ENCODE peak calls at places on chromosomes 3 and 15, in seven cellular contexts. One of them, this sample, is unnamed.

GRCh38 chr3:53081318-53081717 is 35.4 kb upstream of the SFMBT1 start:
- DNase-seq in astrocyte of the spinal cord: no peak
- DNase-seq in neural crest cell: no peak
- DNase-seq in glutamatergic neuron: no peak
- DNase-seq in vagina: no peak
- DNase-seq in transverse colon: no peak
- DNase-seq in A549: no peak
- DNase-seq in this sample: no peak

GRCh38 chr15:89129123-89129815 is 41.0 kb downstream of the ABHD2 start:
- DNase-seq in astrocyte of the spinal cord: no peak
- DNase-seq in neural crest cell: peak; percentile 9
- DNase-seq in glutamatergic neuron: peak; percentile 64
- DNase-seq in vagina: no peak
- DNase-seq in transverse colon: peak; percentile 66
- DNase-seq in A549: peak; percentile 63
- DNase-seq in this sample: no peak

GRCh38 chr3:50830451-50830850 is 155.7 kb downstream of the DOCK3 start:
- DNase-seq in astrocyte of the spinal cord: no peak
- DNase-seq in neural crest cell: no peak
- DNase-seq in glutamatergic neuron: no peak
- DNase-seq in vagina: no peak
- DNase-seq in transverse colon: no peak
- DNase-seq in A549: no peak
- DNase-seq in this sample: no peak

GRCh38 chr3:65385805-65386204 is 652.9 kb downstream of the MAGI1 start:
- DNase-seq in astrocyte of the spinal cord: no peak
- DNase-seq in neural crest cell: no peak
- DNase-seq in glutamatergic neuron: no peak
- DNase-seq in vagina: no peak
- DNase-seq in transverse colon: no peak
- DNase-seq in A549: no peak
- DNase-seq in this sample: no peak

GRCh38 chr3:12508316-12508715 is 24.0 kb downstream of the TSEN2 start:
- DNase-seq in astrocyte of the spinal cord: peak; percentile 98
- DNase-seq in neural crest cell: no peak
- DNase-seq in glutamatergic neuron: peak; percentile 32
- DNase-seq in vagina: peak; percentile 89
- DNase-seq in transverse colon: peak; percentile 20
- DNase-seq in A549: peak; percentile 16
- DNase-seq in this sample: peak; percentile 79

GRCh38 chr3:8872291-8872690 is 91.0 kb downstream of the RAD18 start:
- DNase-seq in astrocyte of the spinal cord: no peak
- DNase-seq in neural crest cell: no peak
- DNase-seq in glutamatergic neuron: no peak
- DNase-seq in vagina: no peak
- DNase-seq in transverse colon: no peak
- DNase-seq in A549: no peak
- DNase-seq in this sample: no peak

GRCh38 chr3:133633439-133633838 is 28.3 kb downstream of the TOPBP1 start:
- DNase-seq in astrocyte of the spinal cord: no peak
- DNase-seq in neural crest cell: no peak
- DNase-seq in glutamatergic neuron: no peak
- DNase-seq in vagina: no peak
- DNase-seq in transverse colon: no peak
- DNase-seq in A549: no peak
- DNase-seq in this sample: no peak

GRCh38 chr3:195150194-195151118 is 120.5 kb downstream of the XXYLT1 start:
- DNase-seq in astrocyte of the spinal cord: peak; percentile 82
- DNase-seq in neural crest cell: peak; percentile 3
- DNase-seq in glutamatergic neuron: no peak
- DNase-seq in vagina: no peak
- DNase-seq in transverse colon: peak; percentile 61
- DNase-seq in A549: no peak
- DNase-seq in this sample: no peak

GRCh38 chr3:50924638-50925037 is 249.9 kb downstream of the DOCK3 start:
- DNase-seq in astrocyte of the spinal cord: no peak
- DNase-seq in neural crest cell: no peak
- DNase-seq in glutamatergic neuron: no peak
- DNase-seq in vagina: no peak
- DNase-seq in transverse colon: no peak
- DNase-seq in A549: no peak
- DNase-seq in this sample: no peak

GRCh38 chr15:98903377-98904018 is 104.1 kb downstream of the PGPEP1L start:
- DNase-seq in astrocyte of the spinal cord: peak; percentile 85
- DNase-seq in neural crest cell: no peak
- DNase-seq in glutamatergic neuron: no peak
- DNase-seq in vagina: no peak
- DNase-seq in transverse colon: no peak
- DNase-seq in A549: peak; percentile 80
- DNase-seq in this sample: no peak

GRCh38 chr3:43620953-43621405 is 832 bp downstream of the ANO10 start:
- DNase-seq in astrocyte of the spinal cord: peak; percentile 42
- DNase-seq in neural crest cell: no peak
- DNase-seq in glutamatergic neuron: no peak
- DNase-seq in vagina: no peak
- DNase-seq in transverse colon: no peak
- DNase-seq in A549: no peak
- DNase-seq in this sample: no peak

GRCh38 chr15:71813723-71814470 is 3.5 kb downstream of the NR2E3 start:
- DNase-seq in astrocyte of the spinal cord: no peak
- DNase-seq in neural crest cell: no peak
- DNase-seq in glutamatergic neuron: no peak
- DNase-seq in vagina: no peak
- DNase-seq in transverse colon: no peak
- DNase-seq in A549: no peak
- DNase-seq in this sample: no peak

GRCh38 chr15:57216288-57216687 is 160.0 kb upstream of the CGNL1 start:
- DNase-seq in astrocyte of the spinal cord: peak; percentile 85
- DNase-seq in neural crest cell: no peak
- DNase-seq in glutamatergic neuron: no peak
- DNase-seq in vagina: no peak
- DNase-seq in transverse colon: no peak
- DNase-seq in A549: peak; percentile 25
- DNase-seq in this sample: no peak

GRCh38 chr3:52841981-52842340 is 7.1 kb upstream of the MUSTN1 start:
- DNase-seq in astrocyte of the spinal cord: no peak
- DNase-seq in neural crest cell: no peak
- DNase-seq in glutamatergic neuron: no peak
- DNase-seq in vagina: no peak
- DNase-seq in transverse colon: no peak
- DNase-seq in A549: no peak
- DNase-seq in this sample: no peak

GRCh38 chr3:188294823-188295487 is 141.0 kb downstream of the LPP start:
- DNase-seq in astrocyte of the spinal cord: peak; percentile 96
- DNase-seq in neural crest cell: no peak
- DNase-seq in glutamatergic neuron: no peak
- DNase-seq in vagina: no peak
- DNase-seq in transverse colon: no peak
- DNase-seq in A549: peak; percentile 87
- DNase-seq in this sample: peak; percentile 82

GRCh38 chr3:170050753-170051152 is 13.0 kb downstream of the GPR160 start:
- DNase-seq in astrocyte of the spinal cord: no peak
- DNase-seq in neural crest cell: no peak
- DNase-seq in glutamatergic neuron: no peak
- DNase-seq in vagina: no peak
- DNase-seq in transverse colon: no peak
- DNase-seq in A549: no peak
- DNase-seq in this sample: no peak

GRCh38 chr3:192299921-192300320 is 427.4 kb downstream of the FGF12 start:
- DNase-seq in astrocyte of the spinal cord: no peak
- DNase-seq in neural crest cell: no peak
- DNase-seq in glutamatergic neuron: no peak
- DNase-seq in vagina: no peak
- DNase-seq in transverse colon: no peak
- DNase-seq in A549: no peak
- DNase-seq in this sample: no peak

GRCh38 chr3:188664795-188665194 is 507.0 kb upstream of the TPRG1 start:
- DNase-seq in astrocyte of the spinal cord: no peak
- DNase-seq in neural crest cell: no peak
- DNase-seq in glutamatergic neuron: no peak
- DNase-seq in vagina: no peak
- DNase-seq in transverse colon: no peak
- DNase-seq in A549: peak; percentile 47
- DNase-seq in this sample: no peak

GRCh38 chr15:58909616-58910015 is 23.9 kb downstream of the SLTM start:
- DNase-seq in astrocyte of the spinal cord: peak; percentile 5
- DNase-seq in neural crest cell: no peak
- DNase-seq in glutamatergic neuron: no peak
- DNase-seq in vagina: no peak
- DNase-seq in transverse colon: no peak
- DNase-seq in A549: no peak
- DNase-seq in this sample: no peak

GRCh38 chr15:33963831-33964664 is 4.2 kb upstream of the CHRM5 start:
- DNase-seq in astrocyte of the spinal cord: peak; percentile 26
- DNase-seq in neural crest cell: no peak
- DNase-seq in glutamatergic neuron: no peak
- DNase-seq in vagina: no peak
- DNase-seq in transverse colon: no peak
- DNase-seq in A549: peak; percentile 49
- DNase-seq in this sample: peak; percentile 2

GRCh38 chr3:126753191-126754160 is 49.4 kb downstream of the CHCHD6 start:
- DNase-seq in astrocyte of the spinal cord: peak; percentile 29
- DNase-seq in neural crest cell: no peak
- DNase-seq in glutamatergic neuron: no peak
- DNase-seq in vagina: peak; percentile 87
- DNase-seq in transverse colon: no peak
- DNase-seq in A549: no peak
- DNase-seq in this sample: no peak

GRCh38 chr3:122003596-122003995 is 18.5 kb downstream of the ILDR1 start:
- DNase-seq in astrocyte of the spinal cord: no peak
- DNase-seq in neural crest cell: no peak
- DNase-seq in glutamatergic neuron: no peak
- DNase-seq in vagina: peak; percentile 5
- DNase-seq in transverse colon: no peak
- DNase-seq in A549: no peak
- DNase-seq in this sample: no peak

DNA sequence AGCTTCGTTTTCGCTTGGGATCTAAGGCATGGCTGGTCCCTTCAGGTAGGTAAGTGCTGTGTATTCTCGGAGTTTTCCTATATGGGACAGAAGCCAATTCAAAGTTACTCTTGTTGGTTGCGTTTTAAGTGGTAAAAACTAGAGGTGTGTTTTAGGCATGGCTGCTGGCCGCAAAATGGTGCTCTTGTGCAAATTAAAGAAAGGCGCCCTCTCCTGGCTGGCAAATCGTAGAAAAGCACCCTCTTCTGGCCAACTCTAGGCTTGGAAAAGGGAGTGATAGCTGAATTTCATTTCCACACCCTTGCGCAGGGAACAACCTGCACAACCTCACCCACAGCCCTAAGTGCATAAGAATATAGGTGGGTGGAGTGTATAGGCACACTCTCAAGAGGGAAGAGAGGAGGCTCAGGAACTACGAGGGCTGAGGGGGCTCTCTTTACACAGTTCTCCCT is 23.5 kb downstream of the DRD3 start:
- DNase-seq in astrocyte of the spinal cord: peak; percentile 6
- DNase-seq in neural crest cell: peak; percentile 18
- DNase-seq in glutamatergic neuron: peak; percentile 62
- DNase-seq in vagina: no peak
- DNase-seq in transverse colon: peak; percentile 9
- DNase-seq in A549: peak; percentile 61
- DNase-seq in this sample: no peak
- TF ChIP-seq CTCF in astrocyte of the spinal cord: peak; percentile 53
- TF ChIP-seq CTCF in neural crest cell: peak; percentile 49
- TF ChIP-seq CTCF in glutamatergic neuron: peak; percentile 42
- TF ChIP-seq CTCF in vagina: no peak
- TF ChIP-seq CTCF in transverse colon: no peak
- TF ChIP-seq CTCF in A549: peak; percentile 67
- TF ChIP-seq CTCF in this sample: peak; percentile 45

GRCh38 chr15:87817553-87817952 is 439.0 kb downstream of the NTRK3 start:
- DNase-seq in astrocyte of the spinal cord: peak; percentile 10
- DNase-seq in neural crest cell: no peak
- DNase-seq in glutamatergic neuron: no peak
- DNase-seq in vagina: no peak
- DNase-seq in transverse colon: no peak
- DNase-seq in A549: no peak
- DNase-seq in this sample: no peak
- TF ChIP-seq CTCF in astrocyte of the spinal cord: peak; percentile 18
- TF ChIP-seq CTCF in neural crest cell: no peak
- TF ChIP-seq CTCF in glutamatergic neuron: no peak
- TF ChIP-seq CTCF in vagina: no peak
- TF ChIP-seq CTCF in transverse colon: no peak
- TF ChIP-seq CTCF in A549: no peak
- TF ChIP-seq CTCF in this sample: peak; percentile 17

GRCh38 chr3:72964633-72965032 is 32.0 kb upstream of the PPP4R2 start:
- DNase-seq in astrocyte of the spinal cord: no peak
- DNase-seq in neural crest cell: no peak
- DNase-seq in glutamatergic neuron: no peak
- DNase-seq in vagina: no peak
- DNase-seq in transverse colon: no peak
- DNase-seq in A549: no peak
- DNase-seq in this sample: no peak

GRCh38 chr3:72959336-72959735 is 37.3 kb upstream of the PPP4R2 start:
- DNase-seq in astrocyte of the spinal cord: no peak
- DNase-seq in neural crest cell: no peak
- DNase-seq in glutamatergic neuron: no peak
- DNase-seq in vagina: no peak
- DNase-seq in transverse colon: no peak
- DNase-seq in A549: no peak
- DNase-seq in this sample: no peak

GRCh38 chr3:72961766-72962165 is 34.8 kb upstream of the PPP4R2 start:
- DNase-seq in astrocyte of the spinal cord: no peak
- DNase-seq in neural crest cell: no peak
- DNase-seq in glutamatergic neuron: no peak
- DNase-seq in vagina: no peak
- DNase-seq in transverse colon: no peak
- DNase-seq in A549: no peak
- DNase-seq in this sample: no peak

GRCh38 chr3:72960812-72961518 is 35.6 kb upstream of the PPP4R2 start:
- DNase-seq in astrocyte of the spinal cord: no peak
- DNase-seq in neural crest cell: no peak
- DNase-seq in glutamatergic neuron: no peak
- DNase-seq in vagina: no peak
- DNase-seq in transverse colon: peak; percentile 29
- DNase-seq in A549: no peak
- DNase-seq in this sample: peak; percentile 54

DNA sequence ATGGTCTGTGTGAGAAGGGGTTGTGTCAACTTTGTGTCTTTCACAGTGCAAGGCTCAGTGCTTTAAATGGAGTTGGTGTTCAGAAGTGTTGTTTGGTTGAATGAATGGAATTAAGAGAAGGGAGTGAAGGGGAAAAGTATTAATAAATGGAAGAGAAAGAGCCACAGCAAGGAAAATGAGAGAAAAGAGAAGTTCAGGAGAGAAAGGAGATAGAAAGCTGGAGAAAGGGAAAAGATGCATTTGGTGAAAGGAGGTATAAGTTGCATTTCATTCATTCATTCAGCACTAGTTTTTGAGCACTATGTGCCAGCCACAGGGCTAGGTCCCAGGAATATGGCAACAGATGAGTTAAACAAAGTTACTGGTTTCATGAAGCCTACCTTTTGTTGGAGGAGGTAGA is 34.3 kb upstream of the PPP4R2 start:
- DNase-seq in astrocyte of the spinal cord: no peak
- DNase-seq in neural crest cell: no peak
- DNase-seq in glutamatergic neuron: no peak
- DNase-seq in vagina: no peak
- DNase-seq in transverse colon: no peak
- DNase-seq in A549: no peak
- DNase-seq in this sample: no peak
- TF ChIP-seq CTCF in astrocyte of the spinal cord: no peak
- TF ChIP-seq CTCF in neural crest cell: no peak
- TF ChIP-seq CTCF in glutamatergic neuron: no peak
- TF ChIP-seq CTCF in vagina: no peak
- TF ChIP-seq CTCF in transverse colon: no peak
- TF ChIP-seq CTCF in A549: no peak
- TF ChIP-seq CTCF in this sample: no peak

GRCh38 chr3:151743860-151744259 is 10.1 kb downstream of the AADACL2 start:
- DNase-seq in astrocyte of the spinal cord: no peak
- DNase-seq in neural crest cell: no peak
- DNase-seq in glutamatergic neuron: no peak
- DNase-seq in vagina: no peak
- DNase-seq in transverse colon: no peak
- DNase-seq in A549: no peak
- DNase-seq in this sample: no peak
- TF ChIP-seq CTCF in astrocyte of the spinal cord: no peak
- TF ChIP-seq CTCF in neural crest cell: no peak
- TF ChIP-seq CTCF in glutamatergic neuron: no peak
- TF ChIP-seq CTCF in vagina: no peak
- TF ChIP-seq CTCF in transverse colon: no peak
- TF ChIP-seq CTCF in A549: no peak
- TF ChIP-seq CTCF in this sample: no peak